ENCODE peak calls at places on chromosome 2, in eight cellular contexts. E is thoracic aorta, M is tibial nerve, Y is pancreas, G is colonic mucosa, S is IMR-90, C is epithelial cell of proximal tubule, I is PC-9. U is an unnamed sample.

GRCh38 chr2:1925516-1925915 is 181.2 kb upstream of the PXDN start:
- DNase-seq in E (no peak), M (no peak), Y (no peak), G (no peak), S (no peak), C (no peak), I (no peak), U (peak; percentile 32)

GRCh38 chr2:3626817-3627499 is 31.0 kb upstream of the ALLC start:
- DNase-seq in E (no peak), M (no peak), Y (peak; percentile 33), G (no peak), S (no peak), C (no peak), I (no peak), U (peak; percentile 72)

GRCh38 chr2:215511454-215512346 is 75.8 kb upstream of the FN1 start:
- DNase-seq in E (no peak), M (no peak), Y (no peak), G (no peak), S (no peak), C (no peak), I (no peak), U (no peak)

GRCh38 chr2:424306-425172 is 136.6 kb upstream of the ALKAL2 start:
- DNase-seq in E (no peak), M (no peak), Y (no peak), G (no peak), S (no peak), C (no peak), I (peak; percentile 49), U (peak; percentile 54)

GRCh38 chr2:50347355-50348044 is 684.4 kb downstream of the NRXN1 start:
- DNase-seq in E (no peak), M (no peak), Y (no peak), G (no peak), S (no peak), C (no peak), I (no peak), U (peak; percentile 75)

GRCh38 chr2:98269274-98269673 is 77.0 kb upstream of the CNGA3 start:
- DNase-seq in E (no peak), M (no peak), Y (no peak), G (peak; percentile 61), S (peak; percentile 63), C (no peak), I (peak; percentile 21), U (no peak)

GRCh38 chr2:233411162-233411561 is 56.9 kb downstream of the DGKD start:
- DNase-seq in E (no peak), M (no peak), Y (no peak), G (no peak), S (no peak), C (no peak), I (no peak), U (no peak)

GRCh38 chr2:72929010-72929409 is 11.7 kb downstream of the EMX1 start:
- DNase-seq in E (no peak), M (no peak), Y (no peak), G (no peak), S (no peak), C (no peak), I (no peak), U (no peak)

GRCh38 chr2:88099798-88100488 is 27.9 kb downstream of the FABP1 start:
- DNase-seq in E (no peak), M (no peak), Y (no peak), G (no peak), S (peak; percentile 4), C (peak; percentile 84), I (peak; percentile 8), U (no peak)

GRCh38 chr2:192544371-192544955 is 349.7 kb upstream of the TMEFF2 start:
- DNase-seq in E (no peak), M (no peak), Y (no peak), G (no peak), S (no peak), C (no peak), I (no peak), U (no peak)
- TF ChIP-seq CTCF in E (no peak), M (no peak), Y (no peak), G (no peak), S (no peak), C (no peak), I (no peak), U (no peak)

DNA sequence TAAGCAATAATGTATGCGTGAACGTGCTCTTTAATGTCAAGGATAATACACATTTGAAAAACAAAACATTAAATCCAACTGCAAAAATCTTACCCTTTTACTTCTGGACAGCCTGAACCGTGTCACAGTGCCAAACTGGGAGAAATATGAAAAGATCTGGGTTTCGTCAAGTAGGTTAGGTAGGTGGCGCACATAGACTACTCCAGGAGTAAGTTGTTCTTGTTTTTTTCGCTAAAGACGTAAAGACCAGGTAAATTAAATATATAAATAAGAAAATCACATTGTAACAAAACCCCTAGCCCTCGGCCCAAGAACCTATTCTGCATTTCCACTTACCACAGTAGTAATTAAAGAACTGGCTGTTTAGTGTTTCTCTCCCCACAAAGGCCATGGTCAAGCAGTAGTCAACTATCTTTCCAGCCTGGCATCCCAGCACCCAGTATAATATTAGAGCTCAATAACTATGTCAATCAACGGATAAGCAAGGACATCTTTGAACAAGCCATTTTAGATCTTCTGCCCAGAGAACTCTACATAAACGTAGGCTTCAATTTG is 1.1 kb downstream of the NIFK start:
- DNase-seq in E (no peak), M (no peak), Y (no peak), G (no peak), S (no peak), C (no peak), I (no peak), U (no peak)
- TF ChIP-seq CTCF in E (no peak), M (no peak), Y (no peak), G (no peak), S (peak; percentile 9), C (peak; percentile 32), I (no peak), U (no peak)

DNA sequence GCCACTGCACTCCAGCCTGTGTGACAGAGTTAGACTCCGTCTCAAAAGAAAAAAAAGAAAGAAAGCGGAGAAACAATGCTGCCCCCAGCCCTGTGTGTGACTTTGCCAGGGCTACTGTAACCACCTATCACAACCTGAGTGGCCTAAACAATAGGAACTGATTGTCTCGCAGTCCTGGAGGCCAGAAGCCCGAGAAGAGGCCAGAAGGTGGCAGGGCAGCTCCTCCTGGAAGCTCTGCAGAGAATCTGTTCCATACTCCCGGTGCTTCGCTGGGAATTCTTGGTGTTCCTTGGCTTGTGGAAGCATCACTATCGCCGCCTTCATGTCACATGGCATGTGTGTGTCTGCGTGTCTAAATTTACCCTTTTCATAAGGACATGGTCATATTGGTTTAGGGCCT is 14.4 kb upstream of the RAB17 start:
- DNase-seq in E (no peak), M (no peak), Y (no peak), G (no peak), S (peak; percentile 26), C (no peak), I (peak; percentile 44), U (no peak)
- TF ChIP-seq CTCF in E (no peak), M (no peak), Y (no peak), G (no peak), S (peak; percentile 27), C (peak; percentile 66), I (peak; percentile 57), U (peak; percentile 34)

GRCh38 chr2:64644240-64645013 is 9.3 kb downstream of the SERTAD2 start:
- DNase-seq in E (no peak), M (peak; percentile 53), Y (peak; percentile 66), G (peak; percentile 70), S (peak; percentile 81), C (no peak), I (peak; percentile 83), U (peak; percentile 89)

GRCh38 chr2:64646007-64646880 is 7.5 kb downstream of the SERTAD2 start:
- DNase-seq in E (no peak), M (peak; percentile 88), Y (peak; percentile 97), G (peak; percentile 96), S (peak; percentile 69), C (no peak), I (peak; percentile 88), U (peak; percentile 93)

GRCh38 chr2:64641585-64641984 is 12.1 kb downstream of the SERTAD2 start:
- DNase-seq in E (no peak), M (no peak), Y (peak; percentile 48), G (no peak), S (no peak), C (no peak), I (no peak), U (no peak)

GRCh38 chr2:64643838-64644219 is 9.9 kb downstream of the SERTAD2 start:
- DNase-seq in E (no peak), M (no peak), Y (no peak), G (no peak), S (no peak), C (no peak), I (no peak), U (no peak)

GRCh38 chr2:64645014-64645418 is 8.7 kb downstream of the SERTAD2 start:
- DNase-seq in E (no peak), M (peak; percentile 29), Y (peak; percentile 72), G (peak; percentile 63), S (peak; percentile 68), C (no peak), I (peak; percentile 73), U (no peak)
- TF ChIP-seq CTCF in E (peak; percentile 16), M (no peak), Y (no peak), G (no peak), S (peak; percentile 18), C (peak; percentile 18), I (peak; percentile 37), U (no peak)

GRCh38 chr2:241148891-241149674 is at the start of gene PASK:
- DNase-seq in E (peak; percentile 83), M (peak; percentile 84), Y (peak; percentile 89), G (peak; percentile 97), S (peak; percentile 92), C (peak; percentile 69), I (peak; percentile 99), U (peak; percentile 96)

GRCh38 chr2:241148239-241148638 is 1.0 kb downstream of the PASK start:
- DNase-seq in E (no peak), M (no peak), Y (no peak), G (no peak), S (no peak), C (no peak), I (no peak), U (no peak)

GRCh38 chr2:241150660-241151530 is 628 bp downstream of the PPP1R7 start:
- DNase-seq in E (no peak), M (no peak), Y (no peak), G (peak; percentile 60), S (peak; percentile 51), C (no peak), I (no peak), U (no peak)

GRCh38 chr2:241149675-241149924 is 328 bp upstream of the PASK start:
- DNase-seq in E (no peak), M (no peak), Y (no peak), G (no peak), S (no peak), C (no peak), I (no peak), U (no peak)

GRCh38 chr2:241149925-241150659 is at the start of gene PPP1R7:
- DNase-seq in E (peak; percentile 81), M (peak; percentile 88), Y (peak; percentile 96), G (peak; percentile 96), S (peak; percentile 90), C (peak; percentile 66), I (peak; percentile 97), U (peak; percentile 97)
- TF ChIP-seq CTCF in E (no peak), M (peak; percentile 55), Y (no peak), G (no peak), S (peak; percentile 25), C (no peak), I (no peak), U (peak; percentile 17)

DNA sequence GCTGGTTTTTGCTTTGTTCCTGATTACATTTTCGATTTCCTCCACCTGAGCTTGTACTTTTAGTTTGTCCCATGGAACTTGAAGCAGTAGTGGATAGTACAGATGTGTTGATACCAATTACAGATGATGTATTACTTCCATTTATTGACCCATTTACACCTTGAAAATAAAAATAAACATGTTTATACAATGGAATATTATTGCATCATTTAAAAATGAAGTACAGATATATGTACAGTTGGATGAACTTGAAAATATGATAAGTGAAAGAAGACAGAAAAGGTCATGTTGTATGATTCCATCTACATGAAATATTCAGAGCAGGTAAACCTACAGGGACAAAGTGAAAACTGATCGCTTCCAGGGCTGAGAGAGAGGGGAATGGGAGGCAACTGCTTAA is 160.3 kb upstream of the WDSUB1 start:
- DNase-seq in E (no peak), M (no peak), Y (no peak), G (no peak), S (no peak), C (no peak), I (no peak), U (no peak)
- TF ChIP-seq CTCF in E (no peak), M (no peak), Y (no peak), G (no peak), S (no peak), C (no peak), I (no peak), U (no peak)